ENCODE peak calls at places on chromosomes 11 and 22, in seven cellular contexts. N is uterus, D is GM23338, L is tibial nerve, K is kidney, S is mucosa of descending colon, X is PC-9. R is an unnamed sample. For H3K36me3, the result is how much of the 10 kb centered on the place peaks cover.

GRCh38 chr11:4551346-4551979 is 6.5 kb downstream of the OR52M1 start:
- DNase-seq in N (no peak), D (peak), L (no peak), K (peak), S (no peak), X (no peak), R (no peak)

GRCh38 chr11:102614485-102614884 is 10.6 kb downstream of the MMP20 start:
- DNase-seq in N (no peak), D (peak), L (no peak), K (no peak), S (no peak), X (no peak), R (no peak)

GRCh38 chr22:38243007-38243775 is 29.6 kb downstream of the TMEM184B start:
- DNase-seq in N (no peak), D (no peak), L (no peak), K (no peak), S (peak), X (no peak), R (peak)

GRCh38 chr11:129326921-129327320 is 48.7 kb upstream of the BARX2 start:
- DNase-seq in N (no peak), D (no peak), L (no peak), K (no peak), S (no peak), X (no peak), R (no peak)

GRCh38 chr11:131370090-131370751 is at the start of gene NTM:
- DNase-seq in N (no peak), D (peak), L (peak), K (no peak), S (no peak), X (no peak), R (peak)

GRCh38 chr11:86152006-86152862 is 83.3 kb upstream of the PICALM start:
- DNase-seq in N (no peak), D (no peak), L (no peak), K (no peak), S (no peak), X (peak), R (no peak)

GRCh38 chr11:125233736-125234275 is 69.3 kb downstream of the PKNOX2 start:
- DNase-seq in N (no peak), D (no peak), L (no peak), K (no peak), S (no peak), X (peak), R (no peak)

GRCh38 chr11:16632295-16633200 is 105.9 kb upstream of the C11orf58 start:
- DNase-seq in N (no peak), D (peak), L (no peak), K (no peak), S (peak), X (peak), R (no peak)

GRCh38 chr11:126764221-126764620 is 236.3 kb downstream of the KIRREL3 start:
- DNase-seq in N (no peak), D (no peak), L (no peak), K (no peak), S (no peak), X (no peak), R (no peak)

GRCh38 chr11:11931461-11932055 is 76.9 kb downstream of the DKK3 start:
- DNase-seq in N (peak), D (peak), L (no peak), K (no peak), S (no peak), X (no peak), R (no peak)

GRCh38 chr11:92245700-92246270 is 21.2 kb downstream of the FAT3 start:
- DNase-seq in N (no peak), D (no peak), L (no peak), K (no peak), S (no peak), X (no peak), R (no peak)

GRCh38 chr11:118379497-118379896 is 20.1 kb downstream of the UBE4A start:
- DNase-seq in N (no peak), D (no peak), L (no peak), K (no peak), S (no peak), X (no peak), R (no peak)

GRCh38 chr22:23790819-23791736 is 4.3 kb downstream of the SMARCB1 start:
- DNase-seq in N (peak), D (no peak), L (peak), K (peak), S (peak), X (no peak), R (no peak)

GRCh38 chr11:134119094-134119493 is 50.2 kb downstream of the JAM3 start:
- DNase-seq in N (no peak), D (no peak), L (no peak), K (no peak), S (no peak), X (no peak), R (no peak)

GRCh38 chr22:32561756-32562155 is 87.1 kb downstream of the FBXO7 start:
- DNase-seq in N (no peak), D (no peak), L (no peak), K (no peak), S (no peak), X (peak), R (no peak)

GRCh38 chr11:131674051-131674755 is 303.8 kb downstream of the NTM start:
- DNase-seq in N (peak), D (peak), L (peak), K (no peak), S (no peak), X (peak), R (peak)

GRCh38 chr11:112297248-112297866 is 36.7 kb upstream of the PLET1 start:
- DNase-seq in N (no peak), D (no peak), L (no peak), K (no peak), S (no peak), X (no peak), R (no peak)

GRCh38 chr22:47066616-47066905 is 304.1 kb downstream of the TBC1D22A start:
- DNase-seq in N (no peak), D (no peak), L (no peak), K (no peak), S (no peak), X (no peak), R (no peak)

GRCh38 chr11:67157691-67158090 is 38.6 kb downstream of the KDM2A start:
- DNase-seq in N (no peak), D (no peak), L (no peak), K (no peak), S (no peak), X (no peak), R (no peak)

GRCh38 chr22:41782316-41782715 is 18.2 kb upstream of the CCDC134 start:
- DNase-seq in N (no peak), D (no peak), L (no peak), K (no peak), S (no peak), X (no peak), R (no peak)

GRCh38 chr11:117876049-117876340 is 463 bp downstream of the FXYD6 start:
- DNase-seq in N (no peak), D (no peak), L (no peak), K (no peak), S (no peak), X (no peak), R (no peak)

GRCh38 chr11:9269492-9270030 is 4.4 kb upstream of the DENND5A start:
- DNase-seq in N (no peak), D (no peak), L (no peak), K (no peak), S (no peak), X (no peak), R (no peak)

DNA sequence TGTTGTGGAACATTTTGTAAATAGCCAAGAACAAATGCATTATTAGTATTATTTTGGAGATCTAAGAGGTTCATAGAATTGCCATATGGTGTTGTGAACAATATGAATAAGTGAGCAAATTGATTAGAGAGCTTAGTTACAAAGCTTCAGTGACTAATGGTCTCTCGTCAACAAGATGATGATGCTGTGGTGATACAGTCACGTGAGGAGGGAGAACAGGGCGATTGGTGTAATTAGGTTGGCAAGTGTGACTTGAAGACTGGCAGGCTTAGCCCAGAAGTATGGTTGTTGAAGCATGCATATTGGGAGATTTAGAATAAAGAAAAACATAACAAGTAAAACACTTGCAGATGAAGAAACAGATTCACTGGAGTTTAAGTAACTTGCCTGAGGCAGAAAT is 100.6 kb upstream of the SORL1-AS1 start:
- DNase-seq in N (no peak), D (no peak), L (no peak), K (no peak), S (no peak), X (no peak), R (no peak)
- H3K36me3 ChIP-seq in N (under half), D (under half), L (under half), K (under half), S (under half), X (under half), R (under half)

DNA sequence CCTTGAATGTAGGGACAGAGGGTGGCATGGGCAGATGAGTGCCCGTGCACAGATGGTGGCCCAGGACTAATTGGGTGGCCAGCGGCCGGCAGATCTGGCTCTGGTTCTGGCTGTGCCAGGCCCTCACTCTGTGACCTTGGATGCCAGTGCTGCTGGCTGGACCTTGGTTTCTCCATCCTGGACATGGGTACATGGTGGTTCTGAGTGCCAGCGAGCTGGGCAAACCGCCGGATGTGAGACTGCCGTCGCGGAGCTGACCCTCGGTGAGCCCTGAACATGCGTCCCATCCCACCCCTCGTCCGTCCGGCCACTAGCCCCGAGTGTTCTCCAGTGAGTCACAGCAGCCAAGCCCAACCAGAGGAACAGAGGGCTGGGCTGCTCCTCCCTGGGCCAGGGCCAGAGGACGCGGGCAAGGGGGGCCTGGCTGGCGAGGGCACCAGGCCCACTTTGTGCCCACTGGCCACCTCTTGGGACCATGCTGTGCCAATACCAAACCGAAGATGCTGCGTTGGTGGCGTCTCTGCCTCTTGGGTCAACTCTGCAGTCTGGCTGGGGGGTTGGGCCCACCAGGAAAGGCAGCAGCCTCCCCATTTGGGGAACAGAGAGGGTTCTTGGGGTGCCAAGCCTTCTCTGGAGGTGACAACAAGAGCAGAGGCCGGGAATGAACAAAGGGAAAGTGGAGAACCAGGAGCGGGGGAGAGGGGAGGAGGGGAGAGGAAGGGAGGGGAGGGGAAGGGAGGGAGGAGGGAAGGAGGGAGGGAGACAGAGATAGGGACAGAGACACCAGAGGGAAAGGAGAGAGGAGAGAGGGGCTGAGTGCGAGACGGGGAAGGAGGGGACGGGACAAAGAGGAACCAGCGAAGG is 10.7 kb downstream of the LSP1 start:
- DNase-seq in N (peak), D (peak), L (peak), K (peak), S (peak), X (peak), R (peak)
- H3K36me3 ChIP-seq in N (under half), D (under half), L (under half), K (under half), S (under half), X (under half), R (under half)

DNA sequence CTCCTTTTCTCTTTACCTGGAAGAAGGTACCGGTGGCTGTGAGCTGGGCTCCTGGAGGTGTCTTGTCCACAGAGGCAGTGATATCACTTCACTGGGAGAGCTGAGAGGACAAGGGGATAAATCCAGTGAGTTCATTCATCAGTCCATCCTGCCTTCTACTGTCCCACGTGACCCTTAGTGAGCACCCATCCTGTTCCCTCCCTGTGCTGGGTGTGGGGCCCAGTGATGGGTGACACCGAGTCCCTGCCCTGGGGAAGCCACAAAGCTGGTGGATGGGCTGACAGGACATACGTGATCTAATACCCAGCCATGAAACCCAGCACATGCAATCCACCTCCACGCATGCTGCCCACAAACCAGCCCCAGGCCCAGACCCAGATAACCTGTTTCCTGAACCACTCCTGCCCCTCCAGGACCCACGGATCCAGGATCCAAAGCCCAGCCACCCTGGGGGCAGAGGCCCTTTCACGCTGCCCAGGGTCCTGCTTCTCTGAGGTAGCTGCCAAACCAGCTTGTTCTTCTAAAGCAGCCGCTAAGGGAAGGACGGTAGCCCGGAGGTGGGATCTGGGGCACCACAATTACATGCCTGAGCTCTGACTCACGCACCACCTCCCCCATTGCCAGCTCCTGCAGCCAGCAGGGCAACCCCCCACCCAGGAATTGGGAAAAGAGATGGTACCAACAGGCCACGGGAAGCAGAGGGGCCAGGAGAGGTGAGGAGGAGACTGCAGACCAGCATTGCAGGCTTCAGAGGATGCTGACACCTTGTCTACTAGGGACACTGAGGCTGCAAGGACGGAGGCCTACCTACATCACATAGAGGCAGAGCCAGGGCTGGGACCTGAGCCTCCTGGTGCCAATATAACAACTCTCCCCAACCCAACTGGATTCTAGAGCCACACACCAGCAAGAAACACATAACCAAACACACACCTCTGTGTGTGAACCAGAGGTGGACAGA is 35.2 kb downstream of the GDPD5 start:
- DNase-seq in N (no peak), D (peak), L (no peak), K (no peak), S (no peak), X (peak), R (peak)
- H3K36me3 ChIP-seq in N (under half), D (under half), L (under half), K (under half), S (under half), X (under half), R (under half)

GRCh38 chr11:2954263-2954662 is 25.0 kb upstream of the PHLDA2 start:
- DNase-seq in N (no peak), D (no peak), L (no peak), K (no peak), S (no peak), X (no peak), R (no peak)
- H3K36me3 ChIP-seq in N (under half), D (half or more), L (half or more), K (under half), S (under half), X (under half), R (half or more)

DNA sequence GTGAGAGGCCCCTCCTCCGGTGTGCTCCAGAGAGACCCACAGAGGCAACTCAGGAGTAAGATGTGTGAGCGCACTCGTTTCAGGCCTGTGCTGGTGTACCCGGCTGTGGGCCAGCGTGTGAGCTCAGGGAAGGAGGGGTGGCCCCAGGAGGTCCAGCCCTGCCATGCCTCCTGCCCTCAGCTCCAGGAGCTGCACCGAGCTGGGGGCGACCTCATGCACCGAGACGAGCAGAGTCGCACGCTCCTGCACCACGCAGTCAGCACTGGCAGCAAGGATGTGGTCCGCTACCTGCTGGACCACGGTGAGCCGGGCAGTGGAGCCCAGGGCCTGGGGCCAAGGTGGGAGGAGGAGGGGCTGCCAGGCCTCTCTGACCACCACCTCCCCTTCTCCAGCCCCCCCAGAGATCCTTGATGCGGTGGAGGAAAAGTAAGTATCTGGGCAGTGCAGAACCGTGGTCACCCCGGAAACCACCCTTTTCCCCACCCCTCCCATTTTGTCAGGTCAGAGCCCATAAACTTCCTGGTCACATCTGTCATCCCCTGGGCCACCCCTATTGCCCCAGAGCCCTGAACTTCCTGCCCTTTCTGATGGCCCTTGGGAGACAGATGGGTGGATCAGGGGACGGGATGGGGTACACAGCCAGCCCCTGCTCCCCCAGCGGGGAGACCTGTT is 2.5 kb upstream of the MDK start:
- DNase-seq in N (no peak), D (no peak), L (no peak), K (no peak), S (no peak), X (no peak), R (no peak)
- H3K36me3 ChIP-seq in N (under half), D (under half), L (under half), K (under half), S (under half), X (under half), R (under half)

GRCh38 chr11:44271286-44271685 is 38.7 kb downstream of the ALX4 start:
- DNase-seq in N (no peak), D (no peak), L (no peak), K (no peak), S (no peak), X (no peak), R (no peak)

GRCh38 chr11:44277097-44278090 is 32.5 kb downstream of the ALX4 start:
- DNase-seq in N (no peak), D (no peak), L (no peak), K (no peak), S (no peak), X (no peak), R (no peak)

GRCh38 chr11:44275241-44275640 is 34.7 kb downstream of the ALX4 start:
- DNase-seq in N (no peak), D (no peak), L (no peak), K (no peak), S (no peak), X (no peak), R (no peak)

GRCh38 chr11:44275961-44276550 is 33.9 kb downstream of the ALX4 start:
- DNase-seq in N (no peak), D (no peak), L (no peak), K (no peak), S (no peak), X (no peak), R (no peak)

DNA sequence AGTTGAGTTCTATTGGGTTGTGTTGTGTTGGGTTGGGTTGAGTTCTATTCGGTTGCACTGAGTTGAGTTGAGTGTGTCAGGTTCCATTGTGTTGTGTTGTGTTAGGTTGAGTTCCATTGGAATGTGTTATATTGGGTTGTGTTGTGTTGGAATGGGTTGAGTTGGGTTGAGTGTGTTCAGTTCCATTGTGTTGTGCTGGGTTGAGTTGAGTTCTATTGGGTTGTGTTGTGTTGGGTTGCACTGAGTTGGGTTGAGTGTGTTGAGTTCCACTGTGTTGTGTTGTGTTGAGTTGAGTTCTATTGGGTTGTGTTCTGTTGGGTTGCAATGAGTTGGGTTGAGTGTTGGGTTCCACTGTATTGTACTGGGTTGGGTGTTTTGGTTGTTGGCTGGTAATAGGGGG is 35.5 kb downstream of the ALX4 start:
- DNase-seq in N (no peak), D (no peak), L (no peak), K (no peak), S (no peak), X (no peak), R (no peak)
- H3K36me3 ChIP-seq in N (under half), D (under half), L (under half), K (under half), S (under half), X (under half), R (under half)

DNA sequence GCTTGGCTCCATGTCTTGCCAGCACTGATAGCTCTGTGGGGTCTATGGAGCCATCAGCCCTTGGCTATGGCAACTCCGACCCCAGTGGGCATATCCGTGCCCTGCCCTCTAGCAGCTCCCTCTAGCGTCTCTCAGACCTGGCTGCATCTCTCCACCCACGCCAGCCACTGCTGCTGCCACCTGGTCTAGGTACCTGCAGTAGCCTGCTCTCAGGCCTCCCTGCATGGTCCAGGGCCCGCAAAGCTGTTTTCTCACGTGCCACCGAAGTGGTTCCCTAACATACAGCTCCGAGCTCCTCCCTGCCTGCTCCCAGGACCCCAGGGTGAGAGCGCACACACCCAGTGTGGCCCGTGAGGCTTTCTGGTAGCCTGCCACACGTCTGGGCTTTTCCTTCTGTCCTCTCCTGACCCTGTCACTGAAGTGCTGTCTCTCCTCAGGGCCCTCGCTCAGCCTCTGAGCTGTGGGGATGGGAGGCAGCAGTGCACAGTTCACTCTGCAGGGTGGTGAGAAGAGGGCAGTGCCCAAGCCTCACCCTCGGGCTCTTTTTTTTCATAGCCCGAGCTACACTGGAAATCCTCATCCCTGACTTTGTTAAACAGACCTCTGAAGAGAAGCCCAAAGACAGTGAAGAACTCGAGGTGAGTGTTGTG is 14.2 kb downstream of the DGCR8 start:
- DNase-seq in N (peak), D (no peak), L (no peak), K (peak), S (peak), X (no peak), R (no peak)
- H3K36me3 ChIP-seq in N (under half), D (half or more), L (half or more), K (half or more), S (under half), X (under half), R (half or more)